ENCODE peak calls at places on chromosomes 5 and 9, in six cellular contexts. One of them, this sample, is unnamed.
A peak's percentile ranks its signal among the peaks of the same experiment; 100 is the strongest.

GRCh38 chr9:97987490-97987889 is 4.3 kb downstream of the ANP32B start:
- DNase-seq in SK-N-SH: no peak
- DNase-seq in PC-3: no peak
- DNase-seq in hepatocyte: no peak
- DNase-seq in OCI-LY7: peak; percentile 77
- DNase-seq in GM23338: no peak
- DNase-seq in this sample: no peak

GRCh38 chr5:36373527-36374086 is 71.9 kb upstream of the RANBP3L start:
- DNase-seq in SK-N-SH: no peak
- DNase-seq in PC-3: peak; percentile 82
- DNase-seq in hepatocyte: peak; percentile 64
- DNase-seq in OCI-LY7: no peak
- DNase-seq in GM23338: no peak
- DNase-seq in this sample: no peak

GRCh38 chr5:149442563-149443182 is 63.6 kb upstream of the IL17B start:
- DNase-seq in SK-N-SH: peak; percentile 91
- DNase-seq in PC-3: peak; percentile 95
- DNase-seq in hepatocyte: peak; percentile 89
- DNase-seq in OCI-LY7: peak; percentile 63
- DNase-seq in GM23338: peak; percentile 83
- DNase-seq in this sample: peak; percentile 30

GRCh38 chr9:71627537-71627936 is 140.8 kb downstream of the CEMIP2 start:
- DNase-seq in SK-N-SH: no peak
- DNase-seq in PC-3: no peak
- DNase-seq in hepatocyte: peak; percentile 21
- DNase-seq in OCI-LY7: no peak
- DNase-seq in GM23338: no peak
- DNase-seq in this sample: no peak

GRCh38 chr5:154546719-154547118 is 68.7 kb upstream of the HAND1 start:
- DNase-seq in SK-N-SH: peak; percentile 42
- DNase-seq in PC-3: no peak
- DNase-seq in hepatocyte: no peak
- DNase-seq in OCI-LY7: no peak
- DNase-seq in GM23338: no peak
- DNase-seq in this sample: no peak

GRCh38 chr9:110142868-110143866 is 64.8 kb downstream of the C9orf152 start:
- DNase-seq in SK-N-SH: peak; percentile 37
- DNase-seq in PC-3: peak; percentile 6
- DNase-seq in hepatocyte: no peak
- DNase-seq in OCI-LY7: peak; percentile 91
- DNase-seq in GM23338: peak; percentile 59
- DNase-seq in this sample: peak; percentile 89

GRCh38 chr9:90774682-90775081 is 26.9 kb upstream of the SYK start:
- DNase-seq in SK-N-SH: no peak
- DNase-seq in PC-3: peak; percentile 4
- DNase-seq in hepatocyte: no peak
- DNase-seq in OCI-LY7: peak; percentile 97
- DNase-seq in GM23338: peak; percentile 10
- DNase-seq in this sample: peak; percentile 96

GRCh38 chr5:150234606-150235547 is 45.0 kb downstream of the SLC6A7 start:
- DNase-seq in SK-N-SH: no peak
- DNase-seq in PC-3: no peak
- DNase-seq in hepatocyte: no peak
- DNase-seq in OCI-LY7: peak; percentile 13
- DNase-seq in GM23338: no peak
- DNase-seq in this sample: no peak

GRCh38 chr9:121029469-121029868 is 20.6 kb downstream of the C5 start:
- DNase-seq in SK-N-SH: no peak
- DNase-seq in PC-3: no peak
- DNase-seq in hepatocyte: no peak
- DNase-seq in OCI-LY7: no peak
- DNase-seq in GM23338: no peak
- DNase-seq in this sample: no peak

GRCh38 chr9:95834281-95834907 is 41.1 kb upstream of the ERCC6L2 start:
- DNase-seq in SK-N-SH: no peak
- DNase-seq in PC-3: no peak
- DNase-seq in hepatocyte: peak; percentile 19
- DNase-seq in OCI-LY7: no peak
- DNase-seq in GM23338: no peak
- DNase-seq in this sample: no peak

GRCh38 chr9:110101531-110102161 is 106.3 kb downstream of the C9orf152 start:
- DNase-seq in SK-N-SH: no peak
- DNase-seq in PC-3: no peak
- DNase-seq in hepatocyte: no peak
- DNase-seq in OCI-LY7: peak; percentile 64
- DNase-seq in GM23338: no peak
- DNase-seq in this sample: peak; percentile 82

GRCh38 chr5:40680741-40681350 is 1.1 kb downstream of the PTGER4 start:
- DNase-seq in SK-N-SH: peak; percentile 39
- DNase-seq in PC-3: no peak
- DNase-seq in hepatocyte: no peak
- DNase-seq in OCI-LY7: no peak
- DNase-seq in GM23338: peak; percentile 42
- DNase-seq in this sample: no peak

GRCh38 chr9:129036923-129037766 is 719 bp downstream of the MIGA2 start:
- DNase-seq in SK-N-SH: no peak
- DNase-seq in PC-3: no peak
- DNase-seq in hepatocyte: peak; percentile 11
- DNase-seq in OCI-LY7: no peak
- DNase-seq in GM23338: no peak
- DNase-seq in this sample: no peak

GRCh38 chr5:104412649-104413240 is 850.2 kb upstream of the NUDT12 start:
- DNase-seq in SK-N-SH: no peak
- DNase-seq in PC-3: peak; percentile 64
- DNase-seq in hepatocyte: peak; percentile 41
- DNase-seq in OCI-LY7: peak; percentile 20
- DNase-seq in GM23338: peak; percentile 77
- DNase-seq in this sample: peak; percentile 48
- TF ChIP-seq CTCF in SK-N-SH: peak; percentile 57
- TF ChIP-seq CTCF in PC-3: peak; percentile 79
- TF ChIP-seq CTCF in hepatocyte: peak; percentile 50
- TF ChIP-seq CTCF in OCI-LY7: peak; percentile 71
- TF ChIP-seq CTCF in GM23338: peak; percentile 80
- TF ChIP-seq CTCF in this sample: peak; percentile 69

GRCh38 chr9:132808645-132809044 is 69.4 kb downstream of the AK8 start:
- DNase-seq in SK-N-SH: no peak
- DNase-seq in PC-3: no peak
- DNase-seq in hepatocyte: no peak
- DNase-seq in OCI-LY7: no peak
- DNase-seq in GM23338: no peak
- DNase-seq in this sample: no peak
- H3K9me2 ChIP-seq in SK-N-SH: no peaks in the 10 kb centered on the region
- H3K9me2 ChIP-seq in PC-3: no peaks in the 10 kb centered on the region
- H3K9me2 ChIP-seq in hepatocyte: no peaks in the 10 kb centered on the region
- H3K9me2 ChIP-seq in OCI-LY7: no peaks in the 10 kb centered on the region
- H3K9me2 ChIP-seq in GM23338: no peaks in the 10 kb centered on the region
- H3K9me2 ChIP-seq in this sample: no peaks in the 10 kb centered on the region

GRCh38 chr9:6777218-6777902 is 19.6 kb downstream of the KDM4C start:
- DNase-seq in SK-N-SH: no peak
- DNase-seq in PC-3: no peak
- DNase-seq in hepatocyte: no peak
- DNase-seq in OCI-LY7: no peak
- DNase-seq in GM23338: peak; percentile 90
- DNase-seq in this sample: no peak
- TF ChIP-seq EZH2phosphoT487 in SK-N-SH: no peak
- TF ChIP-seq EZH2phosphoT487 in PC-3: no peak
- TF ChIP-seq EZH2phosphoT487 in hepatocyte: no peak
- TF ChIP-seq EZH2phosphoT487 in OCI-LY7: no peak
- TF ChIP-seq EZH2phosphoT487 in GM23338: no peak
- TF ChIP-seq EZH2phosphoT487 in this sample: no peak

GRCh38 chr9:105413486-105414068 is 34.3 kb upstream of the FSD1L start:
- DNase-seq in SK-N-SH: peak; percentile 31
- DNase-seq in PC-3: peak; percentile 37
- DNase-seq in hepatocyte: peak; percentile 45
- DNase-seq in OCI-LY7: no peak
- DNase-seq in GM23338: peak; percentile 44
- DNase-seq in this sample: no peak
- TF ChIP-seq CTCF in SK-N-SH: peak; percentile 51
- TF ChIP-seq CTCF in PC-3: peak; percentile 52
- TF ChIP-seq CTCF in hepatocyte: peak; percentile 38
- TF ChIP-seq CTCF in OCI-LY7: peak; percentile 38
- TF ChIP-seq CTCF in GM23338: peak; percentile 67
- TF ChIP-seq CTCF in this sample: no peak

GRCh38 chr5:59547731-59548130 is 345.8 kb downstream of the PDE4D start:
- DNase-seq in SK-N-SH: no peak
- DNase-seq in PC-3: no peak
- DNase-seq in hepatocyte: no peak
- DNase-seq in OCI-LY7: no peak
- DNase-seq in GM23338: no peak
- DNase-seq in this sample: no peak

GRCh38 chr5:59543826-59544442 is 349.6 kb downstream of the PDE4D start:
- DNase-seq in SK-N-SH: no peak
- DNase-seq in PC-3: no peak
- DNase-seq in hepatocyte: no peak
- DNase-seq in OCI-LY7: no peak
- DNase-seq in GM23338: peak; percentile 13
- DNase-seq in this sample: no peak

GRCh38 chr5:59542841-59543825 is 350.4 kb downstream of the PDE4D start:
- DNase-seq in SK-N-SH: peak; percentile 2
- DNase-seq in PC-3: no peak
- DNase-seq in hepatocyte: peak; percentile 26
- DNase-seq in OCI-LY7: no peak
- DNase-seq in GM23338: no peak
- DNase-seq in this sample: peak; percentile 21

GRCh38 chr5:59540366-59540765 is 353.2 kb downstream of the PDE4D start:
- DNase-seq in SK-N-SH: no peak
- DNase-seq in PC-3: no peak
- DNase-seq in hepatocyte: no peak
- DNase-seq in OCI-LY7: no peak
- DNase-seq in GM23338: peak; percentile 29
- DNase-seq in this sample: no peak

DNA sequence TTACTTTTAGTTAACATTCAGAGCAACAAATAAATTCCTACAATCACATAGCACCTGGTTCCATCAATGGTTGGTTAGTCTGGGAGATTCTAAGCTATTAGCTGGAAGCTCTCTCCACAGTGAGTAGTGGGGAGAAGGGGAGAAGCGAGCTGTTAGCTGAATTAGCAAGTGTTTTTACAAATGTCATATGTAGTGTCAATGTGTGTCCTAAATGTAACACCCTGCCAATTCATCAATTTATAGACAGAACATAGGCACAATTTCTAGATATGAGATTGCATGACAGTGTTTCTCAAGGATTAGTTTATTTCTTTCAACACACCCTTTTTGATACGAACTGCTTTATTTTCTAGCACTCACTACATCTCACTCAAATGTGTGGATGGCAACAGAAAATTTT is 349.0 kb downstream of the PDE4D start:
- DNase-seq in SK-N-SH: no peak
- DNase-seq in PC-3: no peak
- DNase-seq in hepatocyte: no peak
- DNase-seq in OCI-LY7: no peak
- DNase-seq in GM23338: no peak
- DNase-seq in this sample: no peak
- H3K9me2 ChIP-seq in SK-N-SH: no peaks in the 10 kb centered on the region
- H3K9me2 ChIP-seq in PC-3: no peaks in the 10 kb centered on the region
- H3K9me2 ChIP-seq in hepatocyte: no peaks in the 10 kb centered on the region
- H3K9me2 ChIP-seq in OCI-LY7: no peaks in the 10 kb centered on the region
- H3K9me2 ChIP-seq in GM23338: no peaks in the 10 kb centered on the region
- H3K9me2 ChIP-seq in this sample: no peaks in the 10 kb centered on the region

GRCh38 chr9:102044133-102044532 is 305.7 kb upstream of the GRIN3A start:
- DNase-seq in SK-N-SH: no peak
- DNase-seq in PC-3: no peak
- DNase-seq in hepatocyte: no peak
- DNase-seq in OCI-LY7: no peak
- DNase-seq in GM23338: no peak
- DNase-seq in this sample: no peak

GRCh38 chr9:102049586-102050246 is 311.3 kb upstream of the GRIN3A start:
- DNase-seq in SK-N-SH: no peak
- DNase-seq in PC-3: no peak
- DNase-seq in hepatocyte: no peak
- DNase-seq in OCI-LY7: no peak
- DNase-seq in GM23338: no peak
- DNase-seq in this sample: no peak

DNA sequence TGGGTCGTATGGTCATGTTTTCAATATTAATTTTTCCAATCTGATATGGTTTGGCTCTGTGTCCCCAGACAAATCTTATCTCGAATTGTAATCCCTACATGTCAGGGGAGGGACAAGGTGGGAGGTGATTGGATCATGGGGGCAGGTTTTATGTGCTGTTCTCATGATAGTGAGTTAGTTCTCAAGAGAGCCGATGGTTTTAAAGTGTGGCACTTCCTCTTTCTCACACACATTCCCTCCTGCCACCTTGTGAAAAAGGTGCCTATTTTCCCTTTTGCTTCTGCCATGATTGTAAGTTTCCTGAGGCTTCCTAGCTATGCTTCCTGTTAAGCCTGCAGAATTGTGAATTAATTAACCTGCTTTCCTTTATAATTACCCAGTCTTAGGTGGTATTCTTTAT is 309.1 kb upstream of the GRIN3A start:
- DNase-seq in SK-N-SH: no peak
- DNase-seq in PC-3: no peak
- DNase-seq in hepatocyte: no peak
- DNase-seq in OCI-LY7: no peak
- DNase-seq in GM23338: no peak
- DNase-seq in this sample: no peak
- TF ChIP-seq EZH2phosphoT487 in SK-N-SH: no peak
- TF ChIP-seq EZH2phosphoT487 in PC-3: no peak
- TF ChIP-seq EZH2phosphoT487 in hepatocyte: no peak
- TF ChIP-seq EZH2phosphoT487 in OCI-LY7: no peak
- TF ChIP-seq EZH2phosphoT487 in GM23338: no peak
- TF ChIP-seq EZH2phosphoT487 in this sample: no peak

This sample was measured in MM.1S.